ENCODE peak calls at places on chromosomes 13 and 19, in five cellular contexts. C is IMR-90, N is body of pancreas, Z is NB4, D is Peyer's patch. U is an unnamed sample.

GRCh38 chr13:110644892-110645521 is 29.7 kb downstream of the NAXD start:
- DNase-seq in C (peak), N (peak), Z (peak), D (peak), U (peak)

GRCh38 chr19:12647490-12648071 is 19.0 kb downstream of the MAN2B1 start:
- DNase-seq in C (no peak), N (peak), Z (peak), D (peak), U (peak)

GRCh38 chr19:48568345-48568886 is 16.4 kb downstream of the SULT2B1 start:
- DNase-seq in C (peak), N (peak), Z (peak), D (peak), U (peak)

GRCh38 chr13:40101708-40102359 is 446.4 kb downstream of the COG6 start:
- DNase-seq in C (no peak), N (no peak), Z (peak), D (no peak), U (no peak)

GRCh38 chr19:46784262-46785053 is 3.9 kb downstream of the SLC1A5 start:
- DNase-seq in C (peak), N (peak), Z (peak), D (peak), U (peak)

GRCh38 chr13:102002271-102002670 is 399.6 kb downstream of the FGF14 start:
- DNase-seq in C (no peak), N (no peak), Z (no peak), D (no peak), U (no peak)

GRCh38 chr19:43527860-43528622 is 1.0 kb upstream of the ETHE1 start:
- DNase-seq in C (no peak), N (peak), Z (peak), D (peak), U (no peak)

GRCh38 chr13:112735791-112736190 is 46.0 kb downstream of the ATP11A start:
- DNase-seq in C (no peak), N (no peak), Z (no peak), D (no peak), U (no peak)

GRCh38 chr19:17309962-17310461 is 649 bp downstream of the DDA1 start:
- DNase-seq in C (no peak), N (no peak), Z (no peak), D (no peak), U (peak)

GRCh38 chr19:7705387-7706187 is 3.7 kb upstream of the FCER2 start:
- DNase-seq in C (no peak), N (peak), Z (peak), D (peak), U (no peak)

GRCh38 chr13:42076309-42076713 is 27.9 kb downstream of the DGKH start:
- DNase-seq in C (peak), N (no peak), Z (no peak), D (no peak), U (no peak)

GRCh38 chr13:105920375-105920774 is 615.1 kb downstream of the EFNB2 start:
- DNase-seq in C (peak), N (no peak), Z (peak), D (peak), U (no peak)

GRCh38 chr19:41083516-41083915 is 4.7 kb upstream of the CYP2A13 start:
- DNase-seq in C (no peak), N (no peak), Z (no peak), D (no peak), U (no peak)

GRCh38 chr19:54482889-54483288 is 9.8 kb upstream of the CDC42EP5 start:
- DNase-seq in C (no peak), N (no peak), Z (peak), D (no peak), U (no peak)

GRCh38 chr13:26045123-26045522 is 6.7 kb downstream of the SHISA2 start:
- DNase-seq in C (no peak), N (no peak), Z (no peak), D (no peak), U (no peak)
- TF ChIP-seq POLR2A in C (no peak), N (no peak), Z (no peak), D (no peak), U (no peak)

DNA sequence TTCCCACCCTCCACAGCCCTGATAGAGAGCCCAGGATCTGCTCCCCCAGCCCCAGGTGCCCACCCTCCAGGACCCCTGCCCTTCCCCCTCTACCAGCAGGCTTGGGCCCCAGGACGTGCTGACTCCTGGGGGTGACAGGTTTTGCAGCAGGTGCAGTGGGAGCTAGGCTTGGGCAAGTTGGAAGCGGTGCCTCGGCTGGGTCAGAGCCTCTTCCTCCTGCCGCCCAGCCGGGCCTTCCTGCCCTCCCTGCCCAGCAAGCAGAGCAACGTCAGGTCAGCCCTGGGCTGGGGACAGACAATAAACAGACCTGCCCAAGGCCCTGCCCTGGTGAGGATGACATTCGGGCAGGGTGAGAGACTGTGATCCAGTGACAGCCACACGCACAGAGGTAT is 9.2 kb upstream of the NCCRP1 start:
- DNase-seq in C (no peak), N (no peak), Z (no peak), D (no peak), U (no peak)
- TF ChIP-seq POLR2A in C (no peak), N (no peak), Z (no peak), D (no peak), U (no peak)

DNA sequence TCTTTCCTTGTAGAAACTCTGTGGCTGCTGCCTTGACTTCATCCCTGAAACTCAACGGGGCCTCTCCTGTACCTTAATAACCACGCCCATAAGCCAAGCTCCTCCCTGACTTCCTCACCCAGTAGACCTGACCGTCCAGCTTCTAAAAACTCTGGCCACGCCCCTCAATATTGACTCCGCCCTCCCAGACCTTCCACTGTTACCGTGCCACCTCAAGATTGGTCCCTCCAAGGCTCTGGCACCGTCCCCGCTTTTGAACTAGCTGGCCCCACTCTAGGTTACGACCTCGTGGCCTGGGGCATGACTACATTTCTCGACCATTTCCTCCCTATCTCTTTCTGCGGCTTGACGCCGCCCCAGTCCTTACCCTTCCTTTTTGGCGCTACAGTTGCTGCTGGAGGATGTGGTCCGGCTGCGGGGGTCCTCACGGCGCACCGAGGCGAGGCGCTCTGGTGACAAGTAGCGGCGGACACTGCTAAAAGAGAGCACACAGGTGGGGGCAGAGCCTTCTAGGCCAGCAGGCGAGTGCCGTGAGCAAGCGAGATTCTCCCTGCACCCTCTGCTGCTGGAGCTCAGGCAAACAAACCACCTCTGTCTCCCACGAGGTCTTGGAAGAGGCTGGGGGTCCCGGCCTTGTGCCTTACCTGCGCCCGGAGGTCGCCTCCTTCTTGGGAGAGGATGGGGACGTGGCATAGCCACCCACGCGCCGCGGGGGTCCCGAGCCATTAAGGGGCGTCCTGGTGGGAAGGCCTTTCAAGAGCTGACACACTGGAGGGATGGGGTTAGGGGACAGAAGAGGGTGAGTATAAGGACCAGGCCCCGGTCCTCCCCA is 2.3 kb upstream of the EML2 start:
- DNase-seq in C (peak), N (peak), Z (peak), D (peak), U (peak)
- TF ChIP-seq POLR2A in C (no peak), N (no peak), Z (peak), D (no peak), U (no peak)

GRCh38 chr13:109312399-109312798 is 474.0 kb downstream of the IRS2 start:
- DNase-seq in C (no peak), N (no peak), Z (no peak), D (no peak), U (no peak)

GRCh38 chr13:109314101-109314500 is 472.3 kb downstream of the IRS2 start:
- DNase-seq in C (no peak), N (peak), Z (no peak), D (no peak), U (no peak)

GRCh38 chr13:109315481-109315880 is 470.9 kb downstream of the IRS2 start:
- DNase-seq in C (no peak), N (no peak), Z (no peak), D (no peak), U (no peak)

GRCh38 chr13:109307027-109307426 is 479.4 kb downstream of the IRS2 start:
- DNase-seq in C (no peak), N (no peak), Z (no peak), D (no peak), U (no peak)

GRCh38 chr13:109309625-109310363 is 476.6 kb downstream of the IRS2 start:
- DNase-seq in C (no peak), N (peak), Z (no peak), D (no peak), U (no peak)
- TF ChIP-seq POLR2A in C (no peak), N (no peak), Z (no peak), D (no peak), U (no peak)

DNA sequence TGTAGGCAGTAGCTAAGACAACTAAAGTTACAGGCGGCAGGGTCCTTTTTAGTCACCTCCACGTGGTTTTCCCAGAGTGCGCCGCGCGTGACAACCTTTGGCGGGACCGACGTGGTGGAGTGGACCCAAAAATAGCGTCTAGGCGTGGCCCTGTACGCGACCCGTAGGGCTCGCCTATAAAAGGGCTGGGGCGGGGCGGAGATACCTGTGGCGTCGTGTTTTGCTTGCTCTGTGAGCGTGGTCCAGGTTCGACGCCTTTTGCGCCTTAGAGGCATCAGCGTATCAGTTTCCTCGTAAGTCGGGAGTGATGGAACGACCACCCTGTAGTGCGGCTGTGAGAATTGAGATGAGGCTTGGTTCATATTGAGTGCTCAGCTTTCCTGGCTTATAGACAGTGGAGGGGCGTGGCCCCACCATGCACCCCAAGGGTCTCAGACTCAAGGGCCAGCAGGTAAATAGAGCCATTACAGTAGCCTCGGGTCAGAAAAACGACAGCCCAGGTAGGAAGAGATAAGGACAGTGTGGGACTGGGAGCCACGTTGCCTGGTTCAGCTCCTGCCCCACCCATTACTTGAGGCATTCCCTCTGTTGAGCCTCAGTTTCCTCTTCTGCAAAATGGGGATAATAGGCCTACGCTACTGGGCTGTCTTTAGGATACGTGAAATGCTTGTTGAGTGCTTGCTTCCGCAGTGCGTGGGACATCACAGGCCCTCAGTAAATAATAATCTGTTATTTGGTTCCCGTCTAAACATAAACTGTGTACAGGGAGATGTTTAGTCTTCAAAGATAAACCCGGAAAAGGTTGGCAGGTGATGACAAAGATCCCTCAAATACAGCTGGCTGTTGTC is 690 bp upstream of the TMED1 start:
- DNase-seq in C (no peak), N (peak), Z (peak), D (peak), U (peak)
- TF ChIP-seq POLR2A in C (no peak), N (no peak), Z (no peak), D (no peak), U (no peak)

DNA sequence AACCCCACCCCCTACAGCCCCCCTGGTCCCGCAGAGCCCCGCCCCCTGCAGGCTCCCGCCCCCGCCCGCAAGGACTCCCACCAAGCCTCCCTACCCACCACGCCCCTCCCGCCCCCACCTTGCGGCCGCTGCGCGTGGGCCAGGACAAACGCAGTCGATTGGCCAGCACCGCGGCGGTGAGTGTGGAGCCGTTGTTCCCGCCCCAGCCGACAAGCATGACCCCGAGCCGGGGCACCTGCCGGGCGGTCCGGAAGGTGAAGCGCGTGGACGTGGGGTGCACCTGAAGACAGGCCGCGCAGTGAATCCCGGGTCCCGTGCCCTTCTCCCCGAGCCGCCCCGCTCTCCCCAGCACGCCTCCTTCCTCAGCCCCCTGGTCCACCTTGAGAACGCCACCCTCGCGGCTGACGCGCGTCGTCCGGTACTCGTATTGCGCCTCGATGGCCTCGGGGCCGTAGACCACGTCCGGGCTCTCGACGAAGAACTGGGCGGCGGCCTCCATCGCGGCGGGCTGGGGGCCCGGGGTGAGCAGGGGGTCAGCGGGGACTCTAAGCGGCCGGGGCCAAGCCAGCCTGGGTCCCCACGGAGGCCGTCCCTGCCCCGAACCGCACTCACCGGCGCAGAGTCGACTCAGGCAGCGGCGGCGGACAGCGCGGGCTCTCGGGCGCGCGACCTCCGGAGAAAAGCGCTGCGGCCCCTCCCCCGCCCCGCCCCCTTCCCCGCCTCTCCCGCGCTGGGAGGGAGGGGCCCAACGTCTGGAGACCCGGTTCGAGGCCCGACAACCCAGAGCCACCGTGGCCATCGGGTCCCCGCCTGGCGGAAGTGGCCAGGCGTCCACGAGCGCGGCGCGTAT is at the start of gene ISYNA1:
- DNase-seq in C (peak), N (peak), Z (no peak), D (peak), U (peak)
- TF ChIP-seq POLR2A in C (no peak), N (peak), Z (no peak), D (no peak), U (no peak)

GRCh38 chr19:613732-614567 is 19.4 kb downstream of the POLRMT start:
- DNase-seq in C (no peak), N (no peak), Z (no peak), D (no peak), U (no peak)
- TF ChIP-seq POLR2A in C (no peak), N (no peak), Z (no peak), D (no peak), U (no peak)

GRCh38 chr19:1275260-1275975 is at the start of gene FAM174C:
- DNase-seq in C (peak), N (peak), Z (peak), D (peak), U (peak)
- TF ChIP-seq POLR2A in C (peak), N (peak), Z (peak), D (no peak), U (peak)